ENCODE peak calls at places on chromosome 9, in five cellular contexts. One of them, this sample, is unnamed. For H3K4me1, the result is how much of the 10 kb centered on the place peaks cover.

GRCh38 chr9:122125891-122126331 is 32.8 kb upstream of the TTLL11 start:
- DNase-seq in naive thymus-derived CD4-positive, alpha-beta T cell: no peak
- DNase-seq in mesendoderm: peak
- DNase-seq in CD8-positive, alpha-beta memory T cell: no peak
- DNase-seq in tibial artery: no peak
- DNase-seq in this sample: no peak

GRCh38 chr9:4750021-4750673 is 9.1 kb upstream of the AK3 start:
- DNase-seq in naive thymus-derived CD4-positive, alpha-beta T cell: peak
- DNase-seq in mesendoderm: peak
- DNase-seq in CD8-positive, alpha-beta memory T cell: no peak
- DNase-seq in tibial artery: no peak
- DNase-seq in this sample: no peak

GRCh38 chr9:114047717-114048116 is 30.4 kb downstream of the AMBP start:
- DNase-seq in naive thymus-derived CD4-positive, alpha-beta T cell: no peak
- DNase-seq in mesendoderm: peak
- DNase-seq in CD8-positive, alpha-beta memory T cell: no peak
- DNase-seq in tibial artery: no peak
- DNase-seq in this sample: no peak

GRCh38 chr9:94632736-94633135 is 6.6 kb downstream of the FBP1 start:
- DNase-seq in naive thymus-derived CD4-positive, alpha-beta T cell: no peak
- DNase-seq in mesendoderm: no peak
- DNase-seq in CD8-positive, alpha-beta memory T cell: no peak
- DNase-seq in tibial artery: no peak
- DNase-seq in this sample: no peak

GRCh38 chr9:127977877-127978647 is 2.7 kb downstream of the EEIG1 start:
- DNase-seq in naive thymus-derived CD4-positive, alpha-beta T cell: no peak
- DNase-seq in mesendoderm: peak
- DNase-seq in CD8-positive, alpha-beta memory T cell: no peak
- DNase-seq in tibial artery: peak
- DNase-seq in this sample: peak

GRCh38 chr9:95181226-95181818 is 136.2 kb downstream of the FANCC start:
- DNase-seq in naive thymus-derived CD4-positive, alpha-beta T cell: no peak
- DNase-seq in mesendoderm: no peak
- DNase-seq in CD8-positive, alpha-beta memory T cell: no peak
- DNase-seq in tibial artery: no peak
- DNase-seq in this sample: no peak

GRCh38 chr9:70083429-70083828 is 39.8 kb downstream of the MAMDC2 start:
- DNase-seq in naive thymus-derived CD4-positive, alpha-beta T cell: no peak
- DNase-seq in mesendoderm: no peak
- DNase-seq in CD8-positive, alpha-beta memory T cell: no peak
- DNase-seq in tibial artery: no peak
- DNase-seq in this sample: no peak

GRCh38 chr9:121281614-121282291 is 13.8 kb downstream of the GSN start:
- DNase-seq in naive thymus-derived CD4-positive, alpha-beta T cell: no peak
- DNase-seq in mesendoderm: peak
- DNase-seq in CD8-positive, alpha-beta memory T cell: no peak
- DNase-seq in tibial artery: peak
- DNase-seq in this sample: no peak

GRCh38 chr9:89185980-89186379 is 7.4 kb upstream of the SHC3 start:
- DNase-seq in naive thymus-derived CD4-positive, alpha-beta T cell: no peak
- DNase-seq in mesendoderm: peak
- DNase-seq in CD8-positive, alpha-beta memory T cell: no peak
- DNase-seq in tibial artery: no peak
- DNase-seq in this sample: no peak

GRCh38 chr9:34289159-34289558 is 39.9 kb downstream of the KIF24 start:
- DNase-seq in naive thymus-derived CD4-positive, alpha-beta T cell: no peak
- DNase-seq in mesendoderm: no peak
- DNase-seq in CD8-positive, alpha-beta memory T cell: no peak
- DNase-seq in tibial artery: no peak
- DNase-seq in this sample: no peak

GRCh38 chr9:77418226-77418625 is 229.9 kb downstream of the GNA14 start:
- DNase-seq in naive thymus-derived CD4-positive, alpha-beta T cell: no peak
- DNase-seq in mesendoderm: no peak
- DNase-seq in CD8-positive, alpha-beta memory T cell: no peak
- DNase-seq in tibial artery: no peak
- DNase-seq in this sample: no peak

GRCh38 chr9:135647897-135648296 is 8.6 kb upstream of the GLT6D1 start:
- DNase-seq in naive thymus-derived CD4-positive, alpha-beta T cell: no peak
- DNase-seq in mesendoderm: peak
- DNase-seq in CD8-positive, alpha-beta memory T cell: no peak
- DNase-seq in tibial artery: no peak
- DNase-seq in this sample: no peak

GRCh38 chr9:99368341-99369326 is 146.6 kb downstream of the SEC61B start:
- DNase-seq in naive thymus-derived CD4-positive, alpha-beta T cell: no peak
- DNase-seq in mesendoderm: no peak
- DNase-seq in CD8-positive, alpha-beta memory T cell: no peak
- DNase-seq in tibial artery: peak
- DNase-seq in this sample: no peak

GRCh38 chr9:137034039-137034708 is 2.3 kb upstream of the FUT7 start:
- DNase-seq in naive thymus-derived CD4-positive, alpha-beta T cell: no peak
- DNase-seq in mesendoderm: no peak
- DNase-seq in CD8-positive, alpha-beta memory T cell: no peak
- DNase-seq in tibial artery: peak
- DNase-seq in this sample: no peak

GRCh38 chr9:100011062-100011681 is 87.6 kb downstream of the ERP44 start:
- DNase-seq in naive thymus-derived CD4-positive, alpha-beta T cell: peak
- DNase-seq in mesendoderm: peak
- DNase-seq in CD8-positive, alpha-beta memory T cell: no peak
- DNase-seq in tibial artery: no peak
- DNase-seq in this sample: no peak

GRCh38 chr9:124427281-124427680 is 12.0 kb upstream of the PSMB7 start:
- DNase-seq in naive thymus-derived CD4-positive, alpha-beta T cell: no peak
- DNase-seq in mesendoderm: no peak
- DNase-seq in CD8-positive, alpha-beta memory T cell: no peak
- DNase-seq in tibial artery: no peak
- DNase-seq in this sample: peak

GRCh38 chr9:123614503-123615258 is 258.7 kb downstream of the CRB2 start:
- DNase-seq in naive thymus-derived CD4-positive, alpha-beta T cell: no peak
- DNase-seq in mesendoderm: peak
- DNase-seq in CD8-positive, alpha-beta memory T cell: no peak
- DNase-seq in tibial artery: no peak
- DNase-seq in this sample: no peak

GRCh38 chr9:130444565-130445221 is at the start of gene ASS1:
- DNase-seq in naive thymus-derived CD4-positive, alpha-beta T cell: peak
- DNase-seq in mesendoderm: peak
- DNase-seq in CD8-positive, alpha-beta memory T cell: no peak
- DNase-seq in tibial artery: peak
- DNase-seq in this sample: peak

GRCh38 chr9:131330814-131331600 is 41.5 kb downstream of the PLPP7 start:
- DNase-seq in naive thymus-derived CD4-positive, alpha-beta T cell: no peak
- DNase-seq in mesendoderm: peak
- DNase-seq in CD8-positive, alpha-beta memory T cell: no peak
- DNase-seq in tibial artery: no peak
- DNase-seq in this sample: no peak

GRCh38 chr9:115691686-115692085 is 461.9 kb upstream of the PAPPA start:
- DNase-seq in naive thymus-derived CD4-positive, alpha-beta T cell: no peak
- DNase-seq in mesendoderm: peak
- DNase-seq in CD8-positive, alpha-beta memory T cell: no peak
- DNase-seq in tibial artery: no peak
- DNase-seq in this sample: no peak

GRCh38 chr9:19102181-19102630 is 498 bp downstream of the HAUS6 start:
- DNase-seq in naive thymus-derived CD4-positive, alpha-beta T cell: peak
- DNase-seq in mesendoderm: peak
- DNase-seq in CD8-positive, alpha-beta memory T cell: peak
- DNase-seq in tibial artery: no peak
- DNase-seq in this sample: peak

GRCh38 chr9:87350915-87351314 is 146.8 kb upstream of the DAPK1 start:
- DNase-seq in naive thymus-derived CD4-positive, alpha-beta T cell: no peak
- DNase-seq in mesendoderm: no peak
- DNase-seq in CD8-positive, alpha-beta memory T cell: no peak
- DNase-seq in tibial artery: no peak
- DNase-seq in this sample: no peak

GRCh38 chr9:126635061-126635460 is 21.3 kb downstream of the LMX1B start:
- DNase-seq in naive thymus-derived CD4-positive, alpha-beta T cell: no peak
- DNase-seq in mesendoderm: no peak
- DNase-seq in CD8-positive, alpha-beta memory T cell: no peak
- DNase-seq in tibial artery: no peak
- DNase-seq in this sample: no peak

GRCh38 chr9:14942037-14942436 is 31.8 kb upstream of the FREM1 start:
- DNase-seq in naive thymus-derived CD4-positive, alpha-beta T cell: no peak
- DNase-seq in mesendoderm: no peak
- DNase-seq in CD8-positive, alpha-beta memory T cell: no peak
- DNase-seq in tibial artery: no peak
- DNase-seq in this sample: no peak

GRCh38 chr9:15104826-15105420 is 194.7 kb upstream of the FREM1 start:
- DNase-seq in naive thymus-derived CD4-positive, alpha-beta T cell: peak
- DNase-seq in mesendoderm: peak
- DNase-seq in CD8-positive, alpha-beta memory T cell: peak
- DNase-seq in tibial artery: no peak
- DNase-seq in this sample: no peak

GRCh38 chr9:24846248-24846912 is 300.7 kb upstream of the IZUMO3 start:
- DNase-seq in naive thymus-derived CD4-positive, alpha-beta T cell: no peak
- DNase-seq in mesendoderm: no peak
- DNase-seq in CD8-positive, alpha-beta memory T cell: no peak
- DNase-seq in tibial artery: no peak
- DNase-seq in this sample: no peak

GRCh38 chr9:131475956-131476776 is 26.6 kb upstream of the POMT1 start:
- DNase-seq in naive thymus-derived CD4-positive, alpha-beta T cell: no peak
- DNase-seq in mesendoderm: no peak
- DNase-seq in CD8-positive, alpha-beta memory T cell: no peak
- DNase-seq in tibial artery: no peak
- DNase-seq in this sample: peak

GRCh38 chr9:35687306-35687705 is 2.4 kb downstream of the TPM2 start:
- DNase-seq in naive thymus-derived CD4-positive, alpha-beta T cell: no peak
- DNase-seq in mesendoderm: no peak
- DNase-seq in CD8-positive, alpha-beta memory T cell: no peak
- DNase-seq in tibial artery: no peak
- DNase-seq in this sample: no peak

GRCh38 chr9:35685506-35685905 is 4.2 kb downstream of the TPM2 start:
- DNase-seq in naive thymus-derived CD4-positive, alpha-beta T cell: no peak
- DNase-seq in mesendoderm: no peak
- DNase-seq in CD8-positive, alpha-beta memory T cell: no peak
- DNase-seq in tibial artery: no peak
- DNase-seq in this sample: no peak

GRCh38 chr9:35683323-35683722 is 6.4 kb downstream of the TPM2 start:
- DNase-seq in naive thymus-derived CD4-positive, alpha-beta T cell: no peak
- DNase-seq in mesendoderm: no peak
- DNase-seq in CD8-positive, alpha-beta memory T cell: no peak
- DNase-seq in tibial artery: peak
- DNase-seq in this sample: no peak

GRCh38 chr9:35686222-35687203 is 3.2 kb downstream of the TPM2 start:
- DNase-seq in naive thymus-derived CD4-positive, alpha-beta T cell: no peak
- DNase-seq in mesendoderm: no peak
- DNase-seq in CD8-positive, alpha-beta memory T cell: no peak
- DNase-seq in tibial artery: no peak
- DNase-seq in this sample: no peak

GRCh38 chr9:35684921-35685320 is 4.8 kb downstream of the TPM2 start:
- DNase-seq in naive thymus-derived CD4-positive, alpha-beta T cell: no peak
- DNase-seq in mesendoderm: no peak
- DNase-seq in CD8-positive, alpha-beta memory T cell: no peak
- DNase-seq in tibial artery: no peak
- DNase-seq in this sample: no peak
- H3K4me1 ChIP-seq in naive thymus-derived CD4-positive, alpha-beta T cell: under half
- H3K4me1 ChIP-seq in mesendoderm: under half
- H3K4me1 ChIP-seq in CD8-positive, alpha-beta memory T cell: under half
- H3K4me1 ChIP-seq in tibial artery: under half
- H3K4me1 ChIP-seq in this sample: under half

GRCh38 chr9:134231330-134231745 is 67.0 kb upstream of the RNU6ATAC start:
- DNase-seq in naive thymus-derived CD4-positive, alpha-beta T cell: no peak
- DNase-seq in mesendoderm: no peak
- DNase-seq in CD8-positive, alpha-beta memory T cell: no peak
- DNase-seq in tibial artery: peak
- DNase-seq in this sample: no peak
- H3K4me1 ChIP-seq in naive thymus-derived CD4-positive, alpha-beta T cell: under half
- H3K4me1 ChIP-seq in mesendoderm: under half
- H3K4me1 ChIP-seq in CD8-positive, alpha-beta memory T cell: under half
- H3K4me1 ChIP-seq in tibial artery: under half
- H3K4me1 ChIP-seq in this sample: under half

GRCh38 chr9:512555-513272 is 298.0 kb downstream of the DOCK8 start:
- DNase-seq in naive thymus-derived CD4-positive, alpha-beta T cell: no peak
- DNase-seq in mesendoderm: no peak
- DNase-seq in CD8-positive, alpha-beta memory T cell: no peak
- DNase-seq in tibial artery: no peak
- DNase-seq in this sample: no peak
- H3K4me1 ChIP-seq in naive thymus-derived CD4-positive, alpha-beta T cell: under half
- H3K4me1 ChIP-seq in mesendoderm: under half
- H3K4me1 ChIP-seq in CD8-positive, alpha-beta memory T cell: under half
- H3K4me1 ChIP-seq in tibial artery: under half
- H3K4me1 ChIP-seq in this sample: under half

DNA sequence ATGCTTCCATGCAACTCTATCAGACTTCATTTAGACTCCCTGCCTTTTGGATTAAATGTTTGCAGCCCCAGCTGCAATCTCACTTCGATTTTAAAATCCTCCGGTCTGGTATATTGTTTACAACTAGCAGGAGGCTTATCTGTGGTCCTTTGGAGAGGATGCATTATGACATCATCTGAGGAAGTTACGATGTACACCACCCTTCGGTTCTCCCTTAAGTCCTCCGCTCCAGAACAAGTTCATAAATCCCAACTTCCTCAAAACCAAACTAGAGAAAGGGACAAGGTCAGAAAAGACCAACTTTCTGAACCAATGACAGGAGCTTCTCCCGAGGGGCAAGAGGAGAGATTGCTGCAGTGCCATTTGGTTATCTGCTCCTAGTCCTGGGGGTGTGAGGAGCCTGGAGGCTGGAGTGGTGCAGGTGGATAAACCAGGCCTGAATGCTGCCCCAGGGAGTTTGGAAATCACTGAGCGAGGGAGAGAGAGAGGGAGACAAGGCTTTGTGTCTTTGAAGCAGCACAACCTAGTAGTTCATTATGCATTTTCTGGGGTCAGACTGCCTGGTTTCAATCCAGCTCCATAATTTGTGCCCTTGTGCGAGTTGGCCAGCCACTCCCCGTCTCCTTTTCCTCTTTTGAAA is 313.8 kb downstream of the TLE1 start:
- DNase-seq in naive thymus-derived CD4-positive, alpha-beta T cell: no peak
- DNase-seq in mesendoderm: peak
- DNase-seq in CD8-positive, alpha-beta memory T cell: no peak
- DNase-seq in tibial artery: no peak
- DNase-seq in this sample: no peak
- H3K4me1 ChIP-seq in naive thymus-derived CD4-positive, alpha-beta T cell: under half
- H3K4me1 ChIP-seq in mesendoderm: under half
- H3K4me1 ChIP-seq in CD8-positive, alpha-beta memory T cell: under half
- H3K4me1 ChIP-seq in tibial artery: half or more
- H3K4me1 ChIP-seq in this sample: under half

GRCh38 chr9:93203713-93204469 is 20.0 kb downstream of the WNK2 start:
- DNase-seq in naive thymus-derived CD4-positive, alpha-beta T cell: no peak
- DNase-seq in mesendoderm: no peak
- DNase-seq in CD8-positive, alpha-beta memory T cell: no peak
- DNase-seq in tibial artery: no peak
- DNase-seq in this sample: no peak
- H3K4me1 ChIP-seq in naive thymus-derived CD4-positive, alpha-beta T cell: under half
- H3K4me1 ChIP-seq in mesendoderm: under half
- H3K4me1 ChIP-seq in CD8-positive, alpha-beta memory T cell: under half
- H3K4me1 ChIP-seq in tibial artery: under half
- H3K4me1 ChIP-seq in this sample: under half